ENCODE peak calls at places on chromosome 2, in four cellular contexts. One of them, this sample, is unnamed.

GRCh38 chr2:142621287-142621686 is 256.2 kb upstream of the KYNU start:
- DNase-seq in cardiac muscle cell: no peak
- DNase-seq in NCI-H1092: no peak
- DNase-seq in stimulated activated CD8-positive, alpha-beta memory T cell treated with anti-CD3 and anti-CD28 coated beads, Interleukin-15, amount 100 ng/mL, for 24 hours: no peak
- DNase-seq in this sample: no peak

GRCh38 chr2:127657232-127657595 is 11.3 kb downstream of the GPR17 start:
- DNase-seq in cardiac muscle cell: no peak
- DNase-seq in NCI-H1092: no peak
- DNase-seq in stimulated activated CD8-positive, alpha-beta memory T cell treated with anti-CD3 and anti-CD28 coated beads, Interleukin-15, amount 100 ng/mL, for 24 hours: no peak
- DNase-seq in this sample: no peak

GRCh38 chr2:70759446-70759845 is 8.6 kb downstream of the ADD2 start:
- DNase-seq in cardiac muscle cell: no peak
- DNase-seq in NCI-H1092: no peak
- DNase-seq in stimulated activated CD8-positive, alpha-beta memory T cell treated with anti-CD3 and anti-CD28 coated beads, Interleukin-15, amount 100 ng/mL, for 24 hours: no peak
- DNase-seq in this sample: no peak

GRCh38 chr2:158743899-158744298 is 51.2 kb upstream of the DAPL1 start:
- DNase-seq in cardiac muscle cell: no peak
- DNase-seq in NCI-H1092: no peak
- DNase-seq in stimulated activated CD8-positive, alpha-beta memory T cell treated with anti-CD3 and anti-CD28 coated beads, Interleukin-15, amount 100 ng/mL, for 24 hours: no peak
- DNase-seq in this sample: no peak

GRCh38 chr2:193966590-193966989 is 1690.4 kb upstream of the SLC39A10 start:
- DNase-seq in cardiac muscle cell: no peak
- DNase-seq in NCI-H1092: no peak
- DNase-seq in stimulated activated CD8-positive, alpha-beta memory T cell treated with anti-CD3 and anti-CD28 coated beads, Interleukin-15, amount 100 ng/mL, for 24 hours: no peak
- DNase-seq in this sample: no peak

GRCh38 chr2:68907232-68907922 is 36.2 kb upstream of the BMP10 start:
- DNase-seq in cardiac muscle cell: no peak
- DNase-seq in NCI-H1092: no peak
- DNase-seq in stimulated activated CD8-positive, alpha-beta memory T cell treated with anti-CD3 and anti-CD28 coated beads, Interleukin-15, amount 100 ng/mL, for 24 hours: no peak
- DNase-seq in this sample: no peak

GRCh38 chr2:206392118-206392517 is 51.2 kb upstream of the ADAM23 start:
- DNase-seq in cardiac muscle cell: peak; percentile 39
- DNase-seq in NCI-H1092: no peak
- DNase-seq in stimulated activated CD8-positive, alpha-beta memory T cell treated with anti-CD3 and anti-CD28 coated beads, Interleukin-15, amount 100 ng/mL, for 24 hours: no peak
- DNase-seq in this sample: peak; percentile 1

GRCh38 chr2:239268082-239268481 is 132.7 kb downstream of the HDAC4 start:
- DNase-seq in cardiac muscle cell: no peak
- DNase-seq in NCI-H1092: no peak
- DNase-seq in stimulated activated CD8-positive, alpha-beta memory T cell treated with anti-CD3 and anti-CD28 coated beads, Interleukin-15, amount 100 ng/mL, for 24 hours: no peak
- DNase-seq in this sample: no peak

GRCh38 chr2:233130024-233130423 is 69.9 kb downstream of the INPP5D start:
- DNase-seq in cardiac muscle cell: no peak
- DNase-seq in NCI-H1092: no peak
- DNase-seq in stimulated activated CD8-positive, alpha-beta memory T cell treated with anti-CD3 and anti-CD28 coated beads, Interleukin-15, amount 100 ng/mL, for 24 hours: no peak
- DNase-seq in this sample: no peak

GRCh38 chr2:189142893-189143759 is 36.4 kb downstream of the COL5A2 start:
- DNase-seq in cardiac muscle cell: peak; percentile 74
- DNase-seq in NCI-H1092: no peak
- DNase-seq in stimulated activated CD8-positive, alpha-beta memory T cell treated with anti-CD3 and anti-CD28 coated beads, Interleukin-15, amount 100 ng/mL, for 24 hours: no peak
- DNase-seq in this sample: no peak

GRCh38 chr2:71790261-71791038 is 337.1 kb downstream of the DYSF start:
- DNase-seq in cardiac muscle cell: no peak
- DNase-seq in NCI-H1092: no peak
- DNase-seq in stimulated activated CD8-positive, alpha-beta memory T cell treated with anti-CD3 and anti-CD28 coated beads, Interleukin-15, amount 100 ng/mL, for 24 hours: no peak
- DNase-seq in this sample: no peak

GRCh38 chr2:110116033-110116710 is 550 bp upstream of the MALL start:
- DNase-seq in cardiac muscle cell: peak; percentile 51
- DNase-seq in NCI-H1092: no peak
- DNase-seq in stimulated activated CD8-positive, alpha-beta memory T cell treated with anti-CD3 and anti-CD28 coated beads, Interleukin-15, amount 100 ng/mL, for 24 hours: no peak
- DNase-seq in this sample: no peak

GRCh38 chr2:12613137-12613912 is 103.4 kb upstream of the TRIB2 start:
- DNase-seq in cardiac muscle cell: no peak
- DNase-seq in NCI-H1092: no peak
- DNase-seq in stimulated activated CD8-positive, alpha-beta memory T cell treated with anti-CD3 and anti-CD28 coated beads, Interleukin-15, amount 100 ng/mL, for 24 hours: no peak
- DNase-seq in this sample: no peak

GRCh38 chr2:196233808-196234501 is 62.6 kb upstream of the STK17B start:
- DNase-seq in cardiac muscle cell: no peak
- DNase-seq in NCI-H1092: no peak
- DNase-seq in stimulated activated CD8-positive, alpha-beta memory T cell treated with anti-CD3 and anti-CD28 coated beads, Interleukin-15, amount 100 ng/mL, for 24 hours: no peak
- DNase-seq in this sample: no peak

GRCh38 chr2:206887705-206888104 is 51.6 kb upstream of the CPO start:
- DNase-seq in cardiac muscle cell: no peak
- DNase-seq in NCI-H1092: no peak
- DNase-seq in stimulated activated CD8-positive, alpha-beta memory T cell treated with anti-CD3 and anti-CD28 coated beads, Interleukin-15, amount 100 ng/mL, for 24 hours: no peak
- DNase-seq in this sample: no peak

GRCh38 chr2:113700186-113700841 is 56.1 kb downstream of the SLC35F5 start:
- DNase-seq in cardiac muscle cell: peak; percentile 20
- DNase-seq in NCI-H1092: no peak
- DNase-seq in stimulated activated CD8-positive, alpha-beta memory T cell treated with anti-CD3 and anti-CD28 coated beads, Interleukin-15, amount 100 ng/mL, for 24 hours: no peak
- DNase-seq in this sample: no peak

GRCh38 chr2:37767051-37767450 is 95.6 kb upstream of the CDC42EP3 start:
- DNase-seq in cardiac muscle cell: no peak
- DNase-seq in NCI-H1092: no peak
- DNase-seq in stimulated activated CD8-positive, alpha-beta memory T cell treated with anti-CD3 and anti-CD28 coated beads, Interleukin-15, amount 100 ng/mL, for 24 hours: no peak
- DNase-seq in this sample: no peak

GRCh38 chr2:157940024-157940423 is 63.9 kb upstream of the ACVR1 start:
- DNase-seq in cardiac muscle cell: no peak
- DNase-seq in NCI-H1092: no peak
- DNase-seq in stimulated activated CD8-positive, alpha-beta memory T cell treated with anti-CD3 and anti-CD28 coated beads, Interleukin-15, amount 100 ng/mL, for 24 hours: no peak
- DNase-seq in this sample: no peak

GRCh38 chr2:71223767-71224333 is 3.1 kb downstream of the PAIP2B start:
- DNase-seq in cardiac muscle cell: peak; percentile 83
- DNase-seq in NCI-H1092: peak; percentile 40
- DNase-seq in stimulated activated CD8-positive, alpha-beta memory T cell treated with anti-CD3 and anti-CD28 coated beads, Interleukin-15, amount 100 ng/mL, for 24 hours: no peak
- DNase-seq in this sample: peak; percentile 34

GRCh38 chr2:123091471-123091870 is 933.6 kb upstream of the CNTNAP5 start:
- DNase-seq in cardiac muscle cell: no peak
- DNase-seq in NCI-H1092: no peak
- DNase-seq in stimulated activated CD8-positive, alpha-beta memory T cell treated with anti-CD3 and anti-CD28 coated beads, Interleukin-15, amount 100 ng/mL, for 24 hours: no peak
- DNase-seq in this sample: no peak

GRCh38 chr2:212359425-212360067 is 179.1 kb downstream of the ERBB4 start:
- DNase-seq in cardiac muscle cell: peak; percentile 60
- DNase-seq in NCI-H1092: no peak
- DNase-seq in stimulated activated CD8-positive, alpha-beta memory T cell treated with anti-CD3 and anti-CD28 coated beads, Interleukin-15, amount 100 ng/mL, for 24 hours: no peak
- DNase-seq in this sample: no peak

GRCh38 chr2:120594856-120595685 is 140.6 kb upstream of the GLI2 start:
- DNase-seq in cardiac muscle cell: no peak
- DNase-seq in NCI-H1092: no peak
- DNase-seq in stimulated activated CD8-positive, alpha-beta memory T cell treated with anti-CD3 and anti-CD28 coated beads, Interleukin-15, amount 100 ng/mL, for 24 hours: no peak
- DNase-seq in this sample: no peak

GRCh38 chr2:207813221-207813916 is 43.7 kb upstream of the FZD5 start:
- DNase-seq in cardiac muscle cell: no peak
- DNase-seq in NCI-H1092: no peak
- DNase-seq in stimulated activated CD8-positive, alpha-beta memory T cell treated with anti-CD3 and anti-CD28 coated beads, Interleukin-15, amount 100 ng/mL, for 24 hours: no peak
- DNase-seq in this sample: no peak

GRCh38 chr2:124524155-124524910 is 499.2 kb downstream of the CNTNAP5 start:
- DNase-seq in cardiac muscle cell: no peak
- DNase-seq in NCI-H1092: no peak
- DNase-seq in stimulated activated CD8-positive, alpha-beta memory T cell treated with anti-CD3 and anti-CD28 coated beads, Interleukin-15, amount 100 ng/mL, for 24 hours: no peak
- DNase-seq in this sample: no peak

GRCh38 chr2:69694894-69695849 is 46.8 kb upstream of the ANXA4 start:
- DNase-seq in cardiac muscle cell: no peak
- DNase-seq in NCI-H1092: no peak
- DNase-seq in stimulated activated CD8-positive, alpha-beta memory T cell treated with anti-CD3 and anti-CD28 coated beads, Interleukin-15, amount 100 ng/mL, for 24 hours: no peak
- DNase-seq in this sample: no peak

GRCh38 chr2:53448591-53448990 is 319.0 kb upstream of the CHAC2 start:
- DNase-seq in cardiac muscle cell: no peak
- DNase-seq in NCI-H1092: no peak
- DNase-seq in stimulated activated CD8-positive, alpha-beta memory T cell treated with anti-CD3 and anti-CD28 coated beads, Interleukin-15, amount 100 ng/mL, for 24 hours: no peak
- DNase-seq in this sample: no peak

GRCh38 chr2:152421521-152422367 is 86.8 kb downstream of the FMNL2 start:
- DNase-seq in cardiac muscle cell: no peak
- DNase-seq in NCI-H1092: no peak
- DNase-seq in stimulated activated CD8-positive, alpha-beta memory T cell treated with anti-CD3 and anti-CD28 coated beads, Interleukin-15, amount 100 ng/mL, for 24 hours: no peak
- DNase-seq in this sample: no peak

GRCh38 chr2:28587526-28588230 is 91.8 kb downstream of the PLB1 start:
- DNase-seq in cardiac muscle cell: no peak
- DNase-seq in NCI-H1092: no peak
- DNase-seq in stimulated activated CD8-positive, alpha-beta memory T cell treated with anti-CD3 and anti-CD28 coated beads, Interleukin-15, amount 100 ng/mL, for 24 hours: no peak
- DNase-seq in this sample: no peak

This sample was measured in NCI-H774.